ENCODE peak calls at places on chromosomes 3 and 15, in nine cellular contexts. U, V, S, B, O, A, Q, G and K are unnamed samples.

GRCh38 chr15:92205255-92205739 is 188.4 kb upstream of the ST8SIA2 start:
- DNase-seq in B (no peak), O (peak), S (no peak), A (no peak), U (no peak), V (no peak), Q (peak), G (no peak), K (no peak)

GRCh38 chr15:62736756-62737155 is 305.8 kb upstream of the TPM1 start:
- DNase-seq in V (no peak), Q (no peak), S (no peak), B (no peak), U (no peak), G (no peak), A (no peak), O (no peak), K (no peak)

GRCh38 chr15:37016287-37016686 is 84.1 kb downstream of the MEIS2 start:
- DNase-seq in Q (peak), A (peak), U (no peak), G (no peak), O (no peak), S (peak), B (no peak), V (no peak), K (no peak)

GRCh38 chr15:81163961-81164800 is 30.1 kb downstream of the CFAP161 start:
- DNase-seq in S (peak), G (no peak), B (peak), A (peak), O (no peak), V (no peak), Q (no peak), U (no peak), K (no peak)

GRCh38 chr3:71355862-71356261 is 227.7 kb downstream of the FOXP1 start:
- DNase-seq in Q (no peak), B (no peak), S (no peak), U (no peak), G (no peak), V (no peak), O (no peak), A (no peak), K (no peak)

GRCh38 chr3:70519913-70520659 is 207.6 kb upstream of the MDFIC2 start:
- DNase-seq in B (no peak), S (peak), G (no peak), O (no peak), A (no peak), U (no peak), V (no peak), Q (no peak), K (no peak)

GRCh38 chr15:64137226-64137833 is 14.2 kb upstream of the SNX22 start:
- DNase-seq in O (no peak), A (no peak), V (no peak), S (no peak), U (no peak), G (no peak), Q (no peak), B (no peak), K (no peak)

GRCh38 chr3:171783626-171784025 is 26.7 kb downstream of the PLD1 start:
- DNase-seq in Q (no peak), A (no peak), S (no peak), G (no peak), U (no peak), B (no peak), V (no peak), O (no peak), K (no peak)

GRCh38 chr3:156218353-156218744 is 98.0 kb downstream of the KCNAB1 start:
- DNase-seq in S (no peak), V (peak), G (no peak), U (no peak), O (no peak), Q (no peak), A (no peak), B (no peak), K (no peak)

GRCh38 chr15:50235794-50236193 is 29.7 kb downstream of the HDC start:
- DNase-seq in V (no peak), B (peak), Q (no peak), O (no peak), U (no peak), G (no peak), S (peak), A (no peak), K (no peak)

GRCh38 chr15:51726302-51727073 is 11.0 kb downstream of the LYSMD2 start:
- DNase-seq in V (peak), U (no peak), S (peak), O (peak), B (peak), G (no peak), Q (peak), A (peak), K (no peak)

GRCh38 chr3:44106761-44107160 is 134.9 kb upstream of the TOPAZ1 start:
- DNase-seq in B (no peak), A (no peak), G (no peak), V (no peak), U (no peak), Q (no peak), S (peak), O (no peak), K (no peak)

GRCh38 chr15:41873711-41874110 is 20.1 kb downstream of the SPTBN5 start:
- DNase-seq in A (no peak), V (peak), U (no peak), S (no peak), B (no peak), Q (no peak), O (no peak), G (no peak), K (no peak)

GRCh38 chr15:42072141-42072685 is 22.1 kb downstream of the PLA2G4D start:
- DNase-seq in G (no peak), Q (no peak), S (no peak), O (no peak), V (no peak), U (no peak), A (no peak), B (no peak), K (no peak)

GRCh38 chr3:130276203-130276803 is 69.2 kb upstream of the COL6A5 start:
- DNase-seq in B (peak), V (no peak), G (no peak), A (peak), Q (peak), O (no peak), U (no peak), S (peak), K (peak)

GRCh38 chr3:107993771-107994170 is 97.1 kb downstream of the CD47 start:
- DNase-seq in B (no peak), Q (no peak), O (no peak), G (no peak), U (no peak), V (no peak), A (no peak), S (no peak), K (no peak)

GRCh38 chr3:181629029-181629428 is 82.7 kb upstream of the SOX2 start:
- DNase-seq in S (peak), V (no peak), U (no peak), A (peak), O (no peak), G (no peak), Q (no peak), B (no peak), K (no peak)

GRCh38 chr3:177764377-177764912 is 567.2 kb upstream of the TBL1XR1 start:
- DNase-seq in U (no peak), B (no peak), G (no peak), S (peak), V (no peak), Q (no peak), A (no peak), O (no peak), K (no peak)

GRCh38 chr3:24670871-24671270 is 176.2 kb upstream of the THRB start:
- DNase-seq in O (no peak), A (no peak), Q (no peak), V (no peak), B (no peak), S (no peak), G (no peak), U (no peak), K (no peak)

GRCh38 chr3:139318431-139318816 is 25.4 kb upstream of the MRPS22 start:
- DNase-seq in Q (peak), G (no peak), S (no peak), B (no peak), O (no peak), A (no peak), U (no peak), V (no peak), K (no peak)

GRCh38 chr3:9746330-9746729 is 3.4 kb upstream of the OGG1 start:
- DNase-seq in B (no peak), G (no peak), S (peak), A (no peak), U (no peak), O (no peak), V (no peak), Q (no peak), K (no peak)

GRCh38 chr3:173876476-173876875 is 478.9 kb downstream of the NLGN1 start:
- DNase-seq in B (no peak), O (no peak), V (no peak), A (no peak), G (no peak), U (no peak), Q (no peak), S (peak), K (no peak)

GRCh38 chr3:138300657-138301056 is 29.0 kb downstream of the NME9 start:
- DNase-seq in B (no peak), Q (no peak), U (no peak), O (no peak), S (no peak), G (no peak), V (no peak), A (no peak), K (no peak)

GRCh38 chr3:152320201-152320617 is 51.5 kb downstream of the MBNL1 start:
- DNase-seq in V (no peak), U (no peak), A (no peak), G (no peak), B (peak), Q (no peak), S (no peak), O (no peak), K (no peak)

GRCh38 chr3:134917631-134918030 is 122.6 kb downstream of the EPHB1 start:
- DNase-seq in G (no peak), V (no peak), U (no peak), S (no peak), O (no peak), A (peak), B (no peak), Q (no peak), K (no peak)

GRCh38 chr3:46893146-46893748 is 15.7 kb downstream of the PTH1R start:
- DNase-seq in V (no peak), O (no peak), S (no peak), U (no peak), A (no peak), B (no peak), G (no peak), Q (no peak), K (no peak)

GRCh38 chr3:23085256-23085655 is 117.9 kb upstream of the UBE2E2 start:
- DNase-seq in A (no peak), G (no peak), O (no peak), B (no peak), U (no peak), V (no peak), Q (no peak), S (peak), K (no peak)

GRCh38 chr3:14550651-14551611 is 10.8 kb upstream of the GRIP2 start:
- DNase-seq in S (no peak), Q (no peak), B (no peak), U (no peak), G (no peak), A (no peak), O (no peak), V (no peak), K (no peak)

GRCh38 chr15:89665449-89666146 is 10.3 kb upstream of the KIF7 start:
- DNase-seq in B (no peak), G (no peak), A (no peak), Q (peak), S (peak), V (no peak), U (no peak), O (peak), K (peak)

GRCh38 chr3:189598530-189598929 is 32.7 kb upstream of the TP63 start:
- DNase-seq in G (no peak), S (no peak), B (no peak), V (no peak), A (no peak), U (no peak), Q (no peak), O (no peak), K (no peak)

GRCh38 chr3:160479376-160479775 is 29.8 kb upstream of the TRIM59 start:
- DNase-seq in S (no peak), G (no peak), B (no peak), O (no peak), A (no peak), U (no peak), V (no peak), Q (no peak), K (no peak)